ENCODE peak calls at places on chromosomes 6 and 20, in five cellular contexts. R is neuronal stem cell; L is CD4-positive, CD25-positive, alpha-beta regulatory T cell; N is stomach; T is GM23248. U is an unnamed sample. For H3K4me1, the result is how much of the 10 kb centered on the place peaks cover.

GRCh38 chr20:21047981-21048380 is 58.2 kb downstream of the LINC00237 start:
- DNase-seq in R (no peak), L (no peak), N (no peak), T (peak), U (no peak)

GRCh38 chr6:168385380-168385779 is 55.6 kb upstream of the SMOC2 start:
- DNase-seq in T (no peak), N (no peak), L (no peak), R (no peak), U (no peak)

GRCh38 chr20:46113071-46113470 is 5.0 kb upstream of the CD40 start:
- DNase-seq in L (no peak), N (no peak), T (no peak), R (no peak), U (no peak)

GRCh38 chr6:19369770-19370169 is 467.4 kb upstream of the ID4 start:
- DNase-seq in L (no peak), R (peak), N (no peak), T (no peak), U (no peak)

GRCh38 chr6:47680056-47680455 is 18.3 kb upstream of the ADGRF4 start:
- DNase-seq in N (no peak), T (no peak), R (no peak), L (no peak), U (no peak)

GRCh38 chr20:21067255-21067654 is 38.9 kb downstream of the LINC00237 start:
- DNase-seq in R (no peak), N (no peak), T (no peak), L (no peak), U (no peak)

GRCh38 chr6:29702519-29703103 is 20.6 kb upstream of the HLA-F start:
- DNase-seq in R (peak), N (peak), L (peak), T (peak), U (no peak)

GRCh38 chr20:24765316-24766142 is 183.5 kb upstream of the CST7 start:
- DNase-seq in L (no peak), N (peak), T (no peak), R (no peak), U (no peak)

GRCh38 chr6:47260021-47260420 is 49.7 kb downstream of the TNFRSF21 start:
- DNase-seq in N (no peak), R (no peak), L (no peak), T (no peak), U (no peak)

GRCh38 chr6:143652840-143653239 is 24.9 kb upstream of the PHACTR2 start:
- DNase-seq in L (no peak), R (no peak), N (no peak), T (no peak), U (no peak)

GRCh38 chr6:56041591-56041990 is 166.2 kb upstream of the BMP5 start:
- DNase-seq in R (no peak), N (no peak), T (peak), L (no peak), U (no peak)

GRCh38 chr20:3751284-3751663 is 16.3 kb downstream of the ADISSP start:
- DNase-seq in L (no peak), R (no peak), N (no peak), T (no peak), U (no peak)

GRCh38 chr6:142613981-142614380 is 312.2 kb downstream of the ADGRG6 start:
- DNase-seq in N (no peak), L (no peak), T (no peak), R (no peak), U (no peak)

GRCh38 chr6:53651149-53651763 is 14.3 kb downstream of the KLHL31 start:
- DNase-seq in R (peak), N (peak), L (peak), T (peak), U (peak)

GRCh38 chr6:118263929-118264486 is 284.1 kb upstream of the PLN start:
- DNase-seq in T (peak), L (no peak), N (no peak), R (peak), U (no peak)

GRCh38 chr6:52356017-52356416 is 5.9 kb upstream of the PAQR8 start:
- DNase-seq in L (no peak), N (no peak), R (no peak), T (no peak), U (no peak)

GRCh38 chr20:25320035-25320800 is 70.4 kb downstream of the ABHD12 start:
- DNase-seq in N (peak), L (no peak), T (no peak), R (no peak), U (no peak)

GRCh38 chr6:121641158-121641557 is 205.7 kb downstream of the GJA1 start:
- DNase-seq in N (no peak), L (no peak), T (no peak), R (no peak), U (no peak)

GRCh38 chr20:57908691-57909090 is 198.9 kb upstream of the PMEPA1 start:
- DNase-seq in N (no peak), T (no peak), R (no peak), L (no peak), U (no peak)

GRCh38 chr6:22877946-22878705 is 308.8 kb downstream of the HDGFL1 start:
- DNase-seq in T (peak), R (no peak), L (no peak), N (no peak), U (no peak)

GRCh38 chr20:51189814-51190782 is 167.2 kb upstream of the KCNG1 start:
- DNase-seq in L (no peak), N (no peak), R (no peak), T (no peak), U (no peak)

GRCh38 chr6:157070403-157071107 is 252.8 kb downstream of the TMEM242 start:
- DNase-seq in L (no peak), N (no peak), R (no peak), T (peak), U (no peak)

GRCh38 chr20:49661560-49662329 is 51.9 kb downstream of the B4GALT5 start:
- DNase-seq in L (no peak), N (no peak), R (no peak), T (no peak), U (no peak)

GRCh38 chr6:129501401-129502051 is 208.5 kb downstream of the ARHGAP18 start:
- DNase-seq in T (peak), R (no peak), N (peak), L (no peak), U (no peak)

GRCh38 chr6:40907198-40907701 is 131.8 kb downstream of the UNC5CL start:
- DNase-seq in L (no peak), R (no peak), N (peak), T (peak), U (peak)

GRCh38 chr20:61441537-61441936 is 189.5 kb downstream of the CDH4 start:
- DNase-seq in L (no peak), R (no peak), N (no peak), T (no peak), U (no peak)

GRCh38 chr20:37560629-37561028 is 33.0 kb upstream of the BLCAP start:
- DNase-seq in R (no peak), N (no peak), L (no peak), T (no peak), U (no peak)

GRCh38 chr20:43409041-43409913 is 48.4 kb upstream of the SRSF6 start:
- DNase-seq in L (no peak), T (peak), R (peak), N (no peak), U (no peak)

GRCh38 chr6:13006578-13007300 is 290.2 kb downstream of the PHACTR1 start:
- DNase-seq in T (peak), L (no peak), N (no peak), R (no peak), U (no peak)

GRCh38 chr20:37111926-37112455 is 16.2 kb upstream of the RBL1 start:
- DNase-seq in R (no peak), L (no peak), T (peak), N (no peak), U (no peak)

GRCh38 chr6:66866801-66867200 is 1159.8 kb upstream of the EYS start:
- DNase-seq in T (no peak), L (no peak), N (no peak), R (no peak), U (no peak)

GRCh38 chr6:98838027-98838426 is 3.7 kb downstream of the POU3F2 start:
- DNase-seq in N (no peak), T (no peak), L (no peak), R (no peak), U (no peak)

GRCh38 chr6:127462391-127462790 is 3.2 kb upstream of the KIAA0408 start:
- DNase-seq in L (no peak), R (no peak), N (no peak), T (peak), U (no peak)

GRCh38 chr6:136790411-136791295 is 1.6 kb downstream of the MAP3K5 start:
- DNase-seq in T (no peak), N (no peak), L (no peak), R (no peak), U (no peak)

GRCh38 chr20:41615671-41616070 is 2.5 kb downstream of the CHD6 start:
- DNase-seq in N (no peak), T (no peak), R (no peak), L (no peak), U (no peak)

DNA sequence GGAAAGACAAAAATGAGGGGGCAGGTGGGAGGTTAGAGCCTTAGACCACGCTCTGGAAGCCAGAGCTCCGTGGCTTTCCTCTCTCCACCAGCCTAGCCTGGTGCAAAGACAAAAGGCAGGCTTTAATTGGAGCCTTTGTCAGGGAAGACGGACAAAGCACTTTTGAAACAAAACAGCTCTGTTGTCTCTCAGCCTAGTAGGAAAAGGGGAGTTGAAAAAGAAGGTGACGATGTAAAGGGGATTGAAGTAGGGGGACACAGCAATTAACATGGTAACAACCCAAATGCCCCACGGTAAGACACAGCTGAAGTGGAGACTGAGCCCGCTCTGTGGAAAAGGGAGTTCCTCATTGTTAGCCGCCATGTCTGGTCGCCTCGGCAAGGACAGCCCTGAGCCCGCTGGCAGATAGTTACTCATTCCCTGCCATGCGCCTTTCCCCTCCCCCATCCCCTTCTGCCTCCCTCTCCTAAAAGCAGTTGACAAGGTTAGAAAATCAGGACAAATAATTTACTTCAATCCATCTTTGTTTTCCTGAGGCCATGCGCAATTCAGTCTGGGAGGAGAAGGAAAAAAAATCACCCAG is 93.0 kb downstream of the TCP11 start:
- DNase-seq in T (peak), L (no peak), N (no peak), R (peak), U (no peak)
- H3K4me1 ChIP-seq in T (half or more), L (under half), N (half or more), R (half or more), U (under half)

GRCh38 chr20:1872456-1873183 is 22.6 kb upstream of the SIRPA start:
- DNase-seq in N (no peak), L (no peak), T (peak), R (no peak), U (no peak)
- H3K4me1 ChIP-seq in N (under half), L (under half), T (under half), R (under half), U (under half)

GRCh38 chr6:16318953-16319720 is 80.8 kb downstream of the GMPR start:
- DNase-seq in T (no peak), R (no peak), N (no peak), L (no peak), U (no peak)
- H3K4me1 ChIP-seq in T (under half), R (under half), N (under half), L (half or more), U (under half)

GRCh38 chr6:159985296-159985940 is 16.5 kb downstream of the IGF2R start:
- DNase-seq in N (no peak), L (no peak), R (no peak), T (peak), U (no peak)
- H3K4me1 ChIP-seq in N (half or more), L (half or more), R (under half), T (half or more), U (half or more)

U was measured in pancreas.